ENCODE peak calls at places on chromosomes 2 and 18, in nine cellular contexts. One of them, this sample, is unnamed.

GRCh38 chr2:233414273-233414654 is 60.0 kb downstream of the DGKD start:
- DNase-seq in stimulated activated CD4-positive, alpha-beta T cell treated with anti-CD3 and anti-CD28 coated beads, Interleukin-12 subunit alpha, Interleukin-12 subunit beta, amount 100 ng/mL, for 48 hours: no peak
- DNase-seq in colonic mucosa: no peak
- DNase-seq in fibroblast of the aortic adventitia: peak; percentile 25
- DNase-seq in Caki2: peak; percentile 60
- DNase-seq in AG08396: no peak
- DNase-seq in NCI-H524 treated with DMSO at 0.1 percent for 48 hours: no peak
- DNase-seq in hippocampal formation: no peak
- DNase-seq in WTC11: no peak
- DNase-seq in this sample: no peak

GRCh38 chr2:237128026-237128703 is 42.5 kb downstream of the COPS8 start:
- DNase-seq in stimulated activated CD4-positive, alpha-beta T cell treated with anti-CD3 and anti-CD28 coated beads, Interleukin-12 subunit alpha, Interleukin-12 subunit beta, amount 100 ng/mL, for 48 hours: peak; percentile 28
- DNase-seq in fibroblast of the aortic adventitia: peak; percentile 99
- DNase-seq in NCI-H524 treated with DMSO at 0.1 percent for 48 hours: no peak
- DNase-seq in WTC11: peak; percentile 16
- DNase-seq in AG08396: peak; percentile 93
- DNase-seq in Caki2: peak; percentile 94
- DNase-seq in colonic mucosa: peak; percentile 75
- DNase-seq in hippocampal formation: no peak
- DNase-seq in this sample: peak; percentile 53

GRCh38 chr2:68282814-68283812 is 30.8 kb upstream of the PPP3R1 start:
- DNase-seq in fibroblast of the aortic adventitia: peak; percentile 53
- DNase-seq in AG08396: peak; percentile 52
- DNase-seq in colonic mucosa: no peak
- DNase-seq in hippocampal formation: peak; percentile 49
- DNase-seq in WTC11: no peak
- DNase-seq in stimulated activated CD4-positive, alpha-beta T cell treated with anti-CD3 and anti-CD28 coated beads, Interleukin-12 subunit alpha, Interleukin-12 subunit beta, amount 100 ng/mL, for 48 hours: no peak
- DNase-seq in NCI-H524 treated with DMSO at 0.1 percent for 48 hours: no peak
- DNase-seq in Caki2: peak; percentile 14
- DNase-seq in this sample: no peak

GRCh38 chr2:9778012-9778411 is 65.3 kb upstream of the TAF1B start:
- DNase-seq in fibroblast of the aortic adventitia: no peak
- DNase-seq in Caki2: no peak
- DNase-seq in colonic mucosa: no peak
- DNase-seq in hippocampal formation: no peak
- DNase-seq in WTC11: peak; percentile 51
- DNase-seq in stimulated activated CD4-positive, alpha-beta T cell treated with anti-CD3 and anti-CD28 coated beads, Interleukin-12 subunit alpha, Interleukin-12 subunit beta, amount 100 ng/mL, for 48 hours: no peak
- DNase-seq in NCI-H524 treated with DMSO at 0.1 percent for 48 hours: no peak
- DNase-seq in AG08396: no peak
- DNase-seq in this sample: no peak

GRCh38 chr2:164773635-164774034 is 68.0 kb downstream of the COBLL1 start:
- DNase-seq in hippocampal formation: no peak
- DNase-seq in colonic mucosa: no peak
- DNase-seq in fibroblast of the aortic adventitia: no peak
- DNase-seq in AG08396: no peak
- DNase-seq in NCI-H524 treated with DMSO at 0.1 percent for 48 hours: no peak
- DNase-seq in Caki2: no peak
- DNase-seq in WTC11: no peak
- DNase-seq in stimulated activated CD4-positive, alpha-beta T cell treated with anti-CD3 and anti-CD28 coated beads, Interleukin-12 subunit alpha, Interleukin-12 subunit beta, amount 100 ng/mL, for 48 hours: no peak
- DNase-seq in this sample: no peak

GRCh38 chr2:8685697-8686358 is 4.0 kb downstream of the ID2 start:
- DNase-seq in fibroblast of the aortic adventitia: peak; percentile 50
- DNase-seq in WTC11: peak; percentile 77
- DNase-seq in NCI-H524 treated with DMSO at 0.1 percent for 48 hours: no peak
- DNase-seq in colonic mucosa: peak; percentile 76
- DNase-seq in Caki2: peak; percentile 63
- DNase-seq in stimulated activated CD4-positive, alpha-beta T cell treated with anti-CD3 and anti-CD28 coated beads, Interleukin-12 subunit alpha, Interleukin-12 subunit beta, amount 100 ng/mL, for 48 hours: peak; percentile 76
- DNase-seq in AG08396: peak; percentile 87
- DNase-seq in hippocampal formation: peak; percentile 40
- DNase-seq in this sample: peak; percentile 93

GRCh38 chr18:48367557-48367956 is 41.6 kb downstream of the ZBTB7C start:
- DNase-seq in hippocampal formation: no peak
- DNase-seq in NCI-H524 treated with DMSO at 0.1 percent for 48 hours: no peak
- DNase-seq in fibroblast of the aortic adventitia: no peak
- DNase-seq in WTC11: no peak
- DNase-seq in AG08396: no peak
- DNase-seq in Caki2: no peak
- DNase-seq in stimulated activated CD4-positive, alpha-beta T cell treated with anti-CD3 and anti-CD28 coated beads, Interleukin-12 subunit alpha, Interleukin-12 subunit beta, amount 100 ng/mL, for 48 hours: no peak
- DNase-seq in colonic mucosa: no peak
- DNase-seq in this sample: peak; percentile 26

GRCh38 chr2:162002623-162003200 is 71.3 kb downstream of the DPP4 start:
- DNase-seq in stimulated activated CD4-positive, alpha-beta T cell treated with anti-CD3 and anti-CD28 coated beads, Interleukin-12 subunit alpha, Interleukin-12 subunit beta, amount 100 ng/mL, for 48 hours: no peak
- DNase-seq in NCI-H524 treated with DMSO at 0.1 percent for 48 hours: peak; percentile 21
- DNase-seq in AG08396: no peak
- DNase-seq in WTC11: no peak
- DNase-seq in hippocampal formation: peak; percentile 51
- DNase-seq in fibroblast of the aortic adventitia: no peak
- DNase-seq in colonic mucosa: no peak
- DNase-seq in Caki2: no peak
- DNase-seq in this sample: no peak

GRCh38 chr18:58522157-58522556 is 106.7 kb downstream of the ALPK2 start:
- DNase-seq in AG08396: no peak
- DNase-seq in WTC11: no peak
- DNase-seq in stimulated activated CD4-positive, alpha-beta T cell treated with anti-CD3 and anti-CD28 coated beads, Interleukin-12 subunit alpha, Interleukin-12 subunit beta, amount 100 ng/mL, for 48 hours: no peak
- DNase-seq in Caki2: peak; percentile 69
- DNase-seq in NCI-H524 treated with DMSO at 0.1 percent for 48 hours: no peak
- DNase-seq in fibroblast of the aortic adventitia: no peak
- DNase-seq in colonic mucosa: no peak
- DNase-seq in hippocampal formation: no peak
- DNase-seq in this sample: no peak

GRCh38 chr2:211867845-211868361 is 670.7 kb downstream of the ERBB4 start:
- DNase-seq in hippocampal formation: no peak
- DNase-seq in stimulated activated CD4-positive, alpha-beta T cell treated with anti-CD3 and anti-CD28 coated beads, Interleukin-12 subunit alpha, Interleukin-12 subunit beta, amount 100 ng/mL, for 48 hours: no peak
- DNase-seq in WTC11: no peak
- DNase-seq in Caki2: peak; percentile 6
- DNase-seq in fibroblast of the aortic adventitia: peak; percentile 49
- DNase-seq in colonic mucosa: no peak
- DNase-seq in NCI-H524 treated with DMSO at 0.1 percent for 48 hours: no peak
- DNase-seq in AG08396: no peak
- DNase-seq in this sample: no peak

GRCh38 chr18:50281295-50281971 is at the start of gene MBD1:
- DNase-seq in Caki2: peak; percentile 96
- DNase-seq in colonic mucosa: peak; percentile 96
- DNase-seq in hippocampal formation: peak; percentile 97
- DNase-seq in stimulated activated CD4-positive, alpha-beta T cell treated with anti-CD3 and anti-CD28 coated beads, Interleukin-12 subunit alpha, Interleukin-12 subunit beta, amount 100 ng/mL, for 48 hours: peak; percentile 94
- DNase-seq in WTC11: peak; percentile 93
- DNase-seq in fibroblast of the aortic adventitia: peak; percentile 99
- DNase-seq in AG08396: peak; percentile 99
- DNase-seq in NCI-H524 treated with DMSO at 0.1 percent for 48 hours: peak; percentile 75
- DNase-seq in this sample: peak; percentile 96

GRCh38 chr2:67650292-67651133 is 253.4 kb downstream of the ETAA1 start:
- DNase-seq in hippocampal formation: peak; percentile 49
- DNase-seq in stimulated activated CD4-positive, alpha-beta T cell treated with anti-CD3 and anti-CD28 coated beads, Interleukin-12 subunit alpha, Interleukin-12 subunit beta, amount 100 ng/mL, for 48 hours: no peak
- DNase-seq in colonic mucosa: peak; percentile 62
- DNase-seq in NCI-H524 treated with DMSO at 0.1 percent for 48 hours: peak; percentile 1
- DNase-seq in WTC11: peak; percentile 69
- DNase-seq in AG08396: peak; percentile 75
- DNase-seq in Caki2: peak; percentile 74
- DNase-seq in fibroblast of the aortic adventitia: peak; percentile 98
- DNase-seq in this sample: peak; percentile 80

GRCh38 chr2:64652231-64653173 is 1.2 kb downstream of the SERTAD2 start:
- DNase-seq in fibroblast of the aortic adventitia: peak; percentile 75
- DNase-seq in stimulated activated CD4-positive, alpha-beta T cell treated with anti-CD3 and anti-CD28 coated beads, Interleukin-12 subunit alpha, Interleukin-12 subunit beta, amount 100 ng/mL, for 48 hours: no peak
- DNase-seq in AG08396: no peak
- DNase-seq in colonic mucosa: peak; percentile 70
- DNase-seq in Caki2: peak; percentile 35
- DNase-seq in hippocampal formation: no peak
- DNase-seq in NCI-H524 treated with DMSO at 0.1 percent for 48 hours: peak; percentile 29
- DNase-seq in WTC11: peak; percentile 45
- DNase-seq in this sample: no peak

GRCh38 chr18:9613550-9614400 is 584 bp downstream of the PPP4R1 start:
- DNase-seq in WTC11: peak; percentile 54
- DNase-seq in stimulated activated CD4-positive, alpha-beta T cell treated with anti-CD3 and anti-CD28 coated beads, Interleukin-12 subunit alpha, Interleukin-12 subunit beta, amount 100 ng/mL, for 48 hours: peak; percentile 19
- DNase-seq in AG08396: peak; percentile 61
- DNase-seq in Caki2: peak; percentile 50
- DNase-seq in colonic mucosa: peak; percentile 69
- DNase-seq in hippocampal formation: peak; percentile 37
- DNase-seq in fibroblast of the aortic adventitia: peak; percentile 47
- DNase-seq in NCI-H524 treated with DMSO at 0.1 percent for 48 hours: no peak
- DNase-seq in this sample: peak; percentile 78

GRCh38 chr2:4579977-4580376 is 876.6 kb downstream of the DCDC2C start:
- DNase-seq in hippocampal formation: no peak
- DNase-seq in NCI-H524 treated with DMSO at 0.1 percent for 48 hours: no peak
- DNase-seq in stimulated activated CD4-positive, alpha-beta T cell treated with anti-CD3 and anti-CD28 coated beads, Interleukin-12 subunit alpha, Interleukin-12 subunit beta, amount 100 ng/mL, for 48 hours: no peak
- DNase-seq in WTC11: no peak
- DNase-seq in colonic mucosa: no peak
- DNase-seq in Caki2: no peak
- DNase-seq in fibroblast of the aortic adventitia: no peak
- DNase-seq in AG08396: no peak
- DNase-seq in this sample: no peak

GRCh38 chr2:47056875-47057731 is 98.0 kb downstream of the STPG4 start:
- DNase-seq in colonic mucosa: peak; percentile 67
- DNase-seq in hippocampal formation: peak; percentile 19
- DNase-seq in fibroblast of the aortic adventitia: peak; percentile 68
- DNase-seq in AG08396: no peak
- DNase-seq in Caki2: no peak
- DNase-seq in NCI-H524 treated with DMSO at 0.1 percent for 48 hours: no peak
- DNase-seq in stimulated activated CD4-positive, alpha-beta T cell treated with anti-CD3 and anti-CD28 coated beads, Interleukin-12 subunit alpha, Interleukin-12 subunit beta, amount 100 ng/mL, for 48 hours: no peak
- DNase-seq in WTC11: no peak
- DNase-seq in this sample: no peak

GRCh38 chr18:21629089-21629832 is 17.1 kb downstream of the SNRPD1 start:
- DNase-seq in hippocampal formation: no peak
- DNase-seq in WTC11: no peak
- DNase-seq in stimulated activated CD4-positive, alpha-beta T cell treated with anti-CD3 and anti-CD28 coated beads, Interleukin-12 subunit alpha, Interleukin-12 subunit beta, amount 100 ng/mL, for 48 hours: no peak
- DNase-seq in AG08396: no peak
- DNase-seq in NCI-H524 treated with DMSO at 0.1 percent for 48 hours: no peak
- DNase-seq in fibroblast of the aortic adventitia: no peak
- DNase-seq in colonic mucosa: no peak
- DNase-seq in Caki2: no peak
- DNase-seq in this sample: no peak

GRCh38 chr2:67876176-67876575 is 186.6 kb downstream of the C1D start:
- DNase-seq in Caki2: no peak
- DNase-seq in hippocampal formation: no peak
- DNase-seq in colonic mucosa: no peak
- DNase-seq in stimulated activated CD4-positive, alpha-beta T cell treated with anti-CD3 and anti-CD28 coated beads, Interleukin-12 subunit alpha, Interleukin-12 subunit beta, amount 100 ng/mL, for 48 hours: no peak
- DNase-seq in WTC11: no peak
- DNase-seq in NCI-H524 treated with DMSO at 0.1 percent for 48 hours: no peak
- DNase-seq in fibroblast of the aortic adventitia: no peak
- DNase-seq in AG08396: no peak
- DNase-seq in this sample: no peak